ENCODE peak calls at places on chromosomes 4 and X, in ten cellular contexts. R is HFFc6; S is progenitor cell of endocrine pancreas; Q is left ventricle myocardium inferior; K is AG09319; G is MM.1S; H is CD4-positive, alpha-beta T cell; Y is fibroblast of mammary gland; L is lower leg skin; V is WTC11. M is an unnamed sample.

GRCh38 chr4:141238196-141238595 is 17.5 kb downstream of the ZNF330 start:
- DNase-seq in R (peak), S (no peak), Q (no peak), K (no peak), G (no peak), H (no peak), Y (no peak), L (no peak), V (no peak), M (no peak)

GRCh38 chrX:45824471-45824870 is 623.8 kb upstream of the DIPK2B start:
- DNase-seq in R (peak), S (no peak), Q (no peak), K (peak), G (no peak), H (no peak), Y (peak), L (peak), V (peak), M (no peak)

GRCh38 chr4:140266958-140267568 is 106.4 kb upstream of the SCOC start:
- DNase-seq in R (peak), S (no peak), Q (no peak), K (peak), G (no peak), H (no peak), Y (peak), L (no peak), V (no peak), M (no peak)

GRCh38 chr4:177283167-177283566 is 26.5 kb upstream of the NEIL3 start:
- DNase-seq in R (peak), S (no peak), Q (no peak), K (peak), G (no peak), H (no peak), Y (peak), L (no peak), V (no peak), M (no peak)

GRCh38 chrX:104913348-104913747 is 307.1 kb downstream of the TEX13A start:
- DNase-seq in R (peak), S (no peak), Q (no peak), K (no peak), G (peak), H (no peak), Y (peak), L (no peak), V (no peak), M (no peak)

GRCh38 chr4:152063301-152064235 is 302.8 kb upstream of the GATB start:
- DNase-seq in R (peak), S (no peak), Q (no peak), K (no peak), G (no peak), H (peak), Y (no peak), L (peak), V (no peak), M (peak)

GRCh38 chr4:118941149-118941548 is 52.5 kb downstream of the SYNPO2 start:
- DNase-seq in R (no peak), S (no peak), Q (no peak), K (no peak), G (no peak), H (no peak), Y (peak), L (peak), V (no peak), M (no peak)

GRCh38 chr4:110005461-110006056 is 92.9 kb downstream of the EGF start:
- DNase-seq in R (peak), S (no peak), Q (no peak), K (peak), G (peak), H (no peak), Y (peak), L (no peak), V (no peak), M (no peak)

GRCh38 chr4:106034205-106034604 is 138.9 kb downstream of the NPNT start:
- DNase-seq in R (peak), S (no peak), Q (no peak), K (no peak), G (no peak), H (no peak), Y (peak), L (no peak), V (no peak), M (no peak)

GRCh38 chr4:86054676-86055075 is 305.2 kb downstream of the MAPK10 start:
- DNase-seq in R (no peak), S (no peak), Q (no peak), K (no peak), G (no peak), H (no peak), Y (no peak), L (no peak), V (no peak), M (no peak)

GRCh38 chr4:24719615-24720014 is 75.8 kb upstream of the SOD3 start:
- DNase-seq in R (no peak), S (no peak), Q (no peak), K (no peak), G (no peak), H (no peak), Y (no peak), L (no peak), V (no peak), M (no peak)

GRCh38 chr4:56768301-56768700 is 53.2 kb downstream of the SPINK2 start:
- DNase-seq in R (no peak), S (no peak), Q (no peak), K (no peak), G (no peak), H (no peak), Y (no peak), L (no peak), V (no peak), M (no peak)

GRCh38 chr4:100935090-100935489 is 412.2 kb downstream of the PPP3CA start:
- DNase-seq in R (peak), S (no peak), Q (no peak), K (no peak), G (peak), H (no peak), Y (peak), L (no peak), V (no peak), M (no peak)

GRCh38 chr4:27048350-27049100 is 187.9 kb downstream of the STIM2 start:
- DNase-seq in R (peak), S (no peak), Q (no peak), K (no peak), G (peak), H (no peak), Y (peak), L (no peak), V (no peak), M (no peak)

GRCh38 chrX:43836435-43837184 is 45.6 kb downstream of the MAOB start:
- DNase-seq in R (peak), S (no peak), Q (no peak), K (no peak), G (no peak), H (no peak), Y (peak), L (no peak), V (no peak), M (no peak)

GRCh38 chrX:155048997-155049619 is 21.8 kb downstream of the CMC4 start:
- DNase-seq in R (peak), S (peak), Q (no peak), K (no peak), G (no peak), H (peak), Y (peak), L (no peak), V (peak), M (peak)

GRCh38 chr4:98851806-98852205 is 77.1 kb downstream of the EIF4E start:
- DNase-seq in R (peak), S (no peak), Q (no peak), K (no peak), G (no peak), H (no peak), Y (no peak), L (no peak), V (no peak), M (no peak)

GRCh38 chr4:39407584-39407885 is 805 bp downstream of the KLB start:
- DNase-seq in R (no peak), S (no peak), Q (no peak), K (no peak), G (no peak), H (no peak), Y (no peak), L (no peak), V (no peak), M (no peak)

GRCh38 chr4:39406763-39407583 is at the start of gene KLB:
- DNase-seq in R (no peak), S (no peak), Q (no peak), K (no peak), G (no peak), H (no peak), Y (peak), L (no peak), V (no peak), M (no peak)

GRCh38 chr4:39415678-39416283 is 9.1 kb downstream of the KLB start:
- DNase-seq in R (no peak), S (no peak), Q (no peak), K (no peak), G (no peak), H (no peak), Y (peak), L (no peak), V (no peak), M (no peak)

DNA sequence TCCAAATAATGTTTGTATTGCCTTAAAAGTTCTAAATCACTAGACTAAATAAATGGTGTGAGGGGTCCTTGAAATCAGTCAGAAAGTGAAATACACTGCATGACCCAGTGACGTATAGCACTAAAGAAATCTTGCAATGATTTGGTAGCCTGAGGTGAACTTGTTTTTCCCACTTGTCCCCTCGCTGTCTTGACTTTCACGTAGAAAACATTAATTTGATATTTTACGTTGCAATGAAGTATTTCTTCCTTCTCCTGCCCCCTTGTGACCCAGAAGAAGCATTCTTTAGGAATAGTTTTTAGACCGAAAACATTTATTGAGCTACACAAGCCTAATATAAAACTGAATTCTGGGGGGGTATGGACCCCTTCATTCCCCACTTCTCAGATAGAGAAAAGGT is 3.7 kb downstream of the KLB start:
- DNase-seq in R (no peak), S (no peak), Q (no peak), K (no peak), G (no peak), H (no peak), Y (peak), L (no peak), V (no peak), M (no peak)
- TF ChIP-seq CTCF in R (peak), S (no peak), Q (peak), K (peak), G (no peak), H (peak), Y (peak), L (no peak), V (no peak), M (no peak)

GRCh38 chrX:7706032-7706431 is 136.9 kb upstream of the VCX start:
- DNase-seq in R (peak), S (no peak), Q (no peak), K (no peak), G (peak), H (no peak), Y (no peak), L (no peak), V (no peak), M (no peak)
- TF ChIP-seq CTCF in R (peak), S (peak), Q (peak), K (peak), G (peak), H (no peak), Y (peak), L (no peak), V (no peak), M (peak)

DNA sequence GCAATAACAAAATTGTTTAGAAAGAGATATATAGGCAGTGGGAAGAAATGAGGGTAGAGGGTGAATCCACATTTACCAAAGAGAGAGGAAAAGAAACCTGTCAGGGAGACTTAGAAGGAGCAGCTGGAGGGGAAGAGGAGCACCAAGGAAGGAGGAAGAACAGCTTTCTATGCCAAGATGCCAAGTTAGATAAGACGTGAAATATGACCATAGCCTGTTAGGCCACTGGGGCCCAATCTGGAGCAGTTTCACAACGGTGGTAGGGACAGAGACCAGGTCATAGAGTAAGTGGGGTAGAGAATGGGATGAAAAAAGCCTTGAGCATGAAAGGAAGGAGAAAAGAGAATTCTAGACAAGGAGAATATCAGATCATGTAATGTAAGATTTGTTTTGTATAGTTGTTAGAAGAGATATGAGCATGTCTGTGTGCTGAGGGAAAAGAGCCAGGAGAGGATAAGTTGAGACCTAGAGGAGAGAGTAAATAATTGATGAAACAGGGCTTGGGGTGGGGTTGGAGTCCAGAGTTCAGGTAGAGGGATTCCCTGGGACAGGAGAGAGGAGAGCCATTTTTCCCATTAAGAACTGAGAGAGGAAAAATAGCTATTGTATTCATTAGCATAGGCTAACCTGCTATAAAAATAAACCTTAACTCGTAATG is 4.4 kb upstream of the SOWAHB start:
- DNase-seq in R (no peak), S (no peak), Q (no peak), K (no peak), G (no peak), H (no peak), Y (no peak), L (no peak), V (no peak), M (no peak)
- TF ChIP-seq CTCF in R (no peak), S (no peak), Q (no peak), K (no peak), G (no peak), H (no peak), Y (no peak), L (no peak), V (no peak), M (no peak)

GRCh38 chr4:80086296-80086695 is 13.3 kb upstream of the ANTXR2 start:
- DNase-seq in R (no peak), S (no peak), Q (no peak), K (no peak), G (no peak), H (no peak), Y (no peak), L (no peak), V (no peak), M (no peak)
- TF ChIP-seq CTCF in R (no peak), S (no peak), Q (no peak), K (no peak), G (no peak), H (no peak), Y (no peak), L (no peak), V (no peak), M (no peak)

GRCh38 chrX:16839224-16839851 is 30.8 kb downstream of the RBBP7 start:
- DNase-seq in R (no peak), S (no peak), Q (no peak), K (no peak), G (no peak), H (no peak), Y (no peak), L (no peak), V (no peak), M (no peak)

GRCh38 chrX:16834811-16835210 is 35.4 kb downstream of the RBBP7 start:
- DNase-seq in R (no peak), S (no peak), Q (no peak), K (no peak), G (no peak), H (no peak), Y (no peak), L (no peak), V (no peak), M (no peak)

GRCh38 chrX:16839852-16840460 is 30.2 kb downstream of the RBBP7 start:
- DNase-seq in R (peak), S (no peak), Q (no peak), K (peak), G (no peak), H (no peak), Y (peak), L (no peak), V (no peak), M (no peak)

GRCh38 chrX:16838202-16839066 is 31.7 kb downstream of the RBBP7 start:
- DNase-seq in R (peak), S (no peak), Q (peak), K (peak), G (no peak), H (no peak), Y (peak), L (no peak), V (no peak), M (peak)

GRCh38 chrX:16836371-16836770 is 33.8 kb downstream of the RBBP7 start:
- DNase-seq in R (no peak), S (peak), Q (no peak), K (no peak), G (no peak), H (no peak), Y (peak), L (no peak), V (peak), M (peak)
- TF ChIP-seq CTCF in R (peak), S (peak), Q (peak), K (peak), G (peak), H (no peak), Y (peak), L (no peak), V (peak), M (peak)

GRCh38 chrX:47645530-47645929 is 4.8 kb downstream of the ELK1 start:
- DNase-seq in R (no peak), S (no peak), Q (no peak), K (no peak), G (no peak), H (no peak), Y (no peak), L (no peak), V (no peak), M (no peak)

GRCh38 chrX:47648376-47648775 is 2.0 kb downstream of the ELK1 start:
- DNase-seq in R (no peak), S (no peak), Q (no peak), K (no peak), G (no peak), H (no peak), Y (no peak), L (no peak), V (no peak), M (no peak)

GRCh38 chrX:47646636-47647035 is 3.7 kb downstream of the ELK1 start:
- DNase-seq in R (no peak), S (no peak), Q (no peak), K (no peak), G (no peak), H (no peak), Y (no peak), L (no peak), V (no peak), M (no peak)

GRCh38 chrX:47644557-47645091 is 5.7 kb downstream of the ELK1 start:
- DNase-seq in R (peak), S (no peak), Q (no peak), K (no peak), G (peak), H (no peak), Y (peak), L (no peak), V (peak), M (peak)

GRCh38 chrX:47643926-47644325 is 6.4 kb downstream of the ELK1 start:
- DNase-seq in R (no peak), S (no peak), Q (no peak), K (no peak), G (peak), H (no peak), Y (peak), L (no peak), V (no peak), M (no peak)
- TF ChIP-seq CTCF in R (peak), S (peak), Q (peak), K (peak), G (peak), H (no peak), Y (peak), L (no peak), V (no peak), M (no peak)

DNA sequence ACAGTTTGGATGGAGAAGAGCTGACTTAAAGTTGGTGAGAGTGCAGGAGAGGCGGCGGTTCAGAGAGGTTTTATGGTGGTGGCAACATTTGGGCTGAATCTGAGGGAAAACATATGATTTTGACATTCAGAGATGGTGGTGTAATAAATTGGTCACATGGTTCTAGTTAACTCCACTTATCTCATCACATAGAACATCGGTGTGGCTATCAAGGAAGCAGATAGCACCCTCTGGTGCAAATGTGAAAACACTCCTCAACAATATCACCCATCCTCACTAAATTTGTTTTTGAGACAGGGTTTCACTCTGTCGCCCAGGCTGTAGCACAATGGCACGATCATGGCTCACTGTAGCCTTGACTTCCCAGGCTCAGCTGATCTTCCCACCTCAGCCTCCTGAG is 28.8 kb downstream of the SUPT20HL2 start:
- DNase-seq in R (no peak), S (no peak), Q (no peak), K (no peak), G (no peak), H (no peak), Y (peak), L (no peak), V (no peak), M (no peak)
- TF ChIP-seq CTCF in R (no peak), S (no peak), Q (no peak), K (no peak), G (no peak), H (no peak), Y (no peak), L (no peak), V (no peak), M (no peak)

M was measured in nephron progenitor cell.